ENCODE peak calls at places on chromosome 2, in five cellular contexts. P, F, H, J and Z are unnamed samples.

GRCh38 chr2:118102433-118103082 is 14.3 kb downstream of the INSIG2 start:
- DNase-seq in P (no peak), F (no peak), H (no peak), J (peak), Z (no peak)

GRCh38 chr2:55721601-55722215 is 28.1 kb upstream of the PNPT1 start:
- DNase-seq in P (peak), F (no peak), H (no peak), J (peak), Z (no peak)

GRCh38 chr2:20452551-20452950 is 5.7 kb downstream of the RHOB start:
- DNase-seq in P (no peak), F (no peak), H (no peak), J (peak), Z (no peak)

GRCh38 chr2:65198737-65199136 is 28.9 kb upstream of the ACTR2 start:
- DNase-seq in P (no peak), F (no peak), H (no peak), J (no peak), Z (no peak)

GRCh38 chr2:62568983-62569837 is 63.2 kb upstream of the TMEM17 start:
- DNase-seq in P (peak), F (no peak), H (no peak), J (no peak), Z (no peak)

GRCh38 chr2:232941912-232942595 is 71.0 kb downstream of the NGEF start:
- DNase-seq in P (no peak), F (no peak), H (no peak), J (no peak), Z (no peak)

GRCh38 chr2:128551435-128551834 is 232.8 kb upstream of the HS6ST1 start:
- DNase-seq in P (no peak), F (no peak), H (no peak), J (no peak), Z (no peak)

GRCh38 chr2:28368417-28368798 is 24.2 kb upstream of the FOSL2 start:
- DNase-seq in P (no peak), F (no peak), H (no peak), J (no peak), Z (no peak)

GRCh38 chr2:64657416-64657815 is 3.7 kb upstream of the SERTAD2 start:
- DNase-seq in P (no peak), F (no peak), H (no peak), J (no peak), Z (no peak)

GRCh38 chr2:95267458-95268207 is 6.6 kb upstream of the PROM2 start:
- DNase-seq in P (no peak), F (no peak), H (no peak), J (no peak), Z (peak)

GRCh38 chr2:1047485-1047884 is 96.8 kb downstream of the SNTG2 start:
- DNase-seq in P (no peak), F (no peak), H (no peak), J (peak), Z (no peak)

GRCh38 chr2:38467768-38468463 is 90.8 kb upstream of the ATL2 start:
- DNase-seq in P (no peak), F (no peak), H (no peak), J (no peak), Z (no peak)

GRCh38 chr2:233061007-233061590 is 957 bp downstream of the INPP5D start:
- DNase-seq in P (no peak), F (peak), H (peak), J (no peak), Z (no peak)

GRCh38 chr2:8413589-8414135 is 268.2 kb upstream of the ID2 start:
- DNase-seq in P (no peak), F (no peak), H (no peak), J (no peak), Z (no peak)

GRCh38 chr2:152223997-152224396 is 48.4 kb upstream of the STAM2 start:
- DNase-seq in P (no peak), F (no peak), H (no peak), J (no peak), Z (no peak)

GRCh38 chr2:112884869-112885502 is 26.0 kb upstream of the IL37 start:
- DNase-seq in P (peak), F (peak), H (peak), J (peak), Z (peak)

GRCh38 chr2:189444322-189444721 is 3.0 kb downstream of the WDR75 start:
- DNase-seq in P (no peak), F (no peak), H (peak), J (peak), Z (no peak)

GRCh38 chr2:162416446-162416845 is 72.5 kb downstream of the GCA start:
- DNase-seq in P (no peak), F (no peak), H (no peak), J (no peak), Z (no peak)

GRCh38 chr2:46153996-46154753 is 143.0 kb upstream of the EPAS1 start:
- DNase-seq in P (no peak), F (no peak), H (no peak), J (no peak), Z (no peak)

GRCh38 chr2:235347691-235348090 is 146.2 kb upstream of the AGAP1 start:
- DNase-seq in P (no peak), F (no peak), H (no peak), J (peak), Z (no peak)

GRCh38 chr2:30947686-30948085 is 140.4 kb upstream of the CAPN13 start:
- DNase-seq in P (no peak), F (no peak), H (no peak), J (no peak), Z (no peak)

GRCh38 chr2:159891917-159892691 is 94.1 kb upstream of the CD302 start:
- DNase-seq in P (peak), F (no peak), H (no peak), J (peak), Z (no peak)

GRCh38 chr2:30178618-30179404 is 32.0 kb downstream of the YPEL5 start:
- DNase-seq in P (no peak), F (no peak), H (no peak), J (peak), Z (no peak)

GRCh38 chr2:32976409-32977063 is 29.8 kb downstream of the LTBP1 start:
- DNase-seq in P (no peak), F (no peak), H (no peak), J (no peak), Z (no peak)

GRCh38 chr2:62817348-62817747 is 111.8 kb downstream of the EHBP1 start:
- DNase-seq in P (no peak), F (no peak), H (no peak), J (no peak), Z (no peak)

GRCh38 chr2:24620936-24621335 is 129.9 kb downstream of the NCOA1 start:
- DNase-seq in P (no peak), F (no peak), H (no peak), J (no peak), Z (no peak)

GRCh38 chr2:218281449-218281848 is 10.9 kb downstream of the TMBIM1 start:
- DNase-seq in P (no peak), F (no peak), H (no peak), J (no peak), Z (no peak)

GRCh38 chr2:189466656-189467055 is 25.4 kb downstream of the WDR75 start:
- DNase-seq in P (peak), F (no peak), H (no peak), J (peak), Z (no peak)

GRCh38 chr2:202152104-202152771 is 79.2 kb downstream of the KIAA2012 start:
- DNase-seq in P (no peak), F (no peak), H (no peak), J (no peak), Z (no peak)

GRCh38 chr2:202147775-202148174 is 74.7 kb downstream of the KIAA2012 start:
- DNase-seq in P (no peak), F (no peak), H (no peak), J (peak), Z (no peak)

GRCh38 chr2:202149953-202150352 is 76.9 kb downstream of the KIAA2012 start:
- DNase-seq in P (no peak), F (no peak), H (no peak), J (no peak), Z (no peak)

GRCh38 chr2:202148515-202149154 is 75.6 kb downstream of the KIAA2012 start:
- DNase-seq in P (no peak), F (no peak), H (no peak), J (no peak), Z (no peak)

DNA sequence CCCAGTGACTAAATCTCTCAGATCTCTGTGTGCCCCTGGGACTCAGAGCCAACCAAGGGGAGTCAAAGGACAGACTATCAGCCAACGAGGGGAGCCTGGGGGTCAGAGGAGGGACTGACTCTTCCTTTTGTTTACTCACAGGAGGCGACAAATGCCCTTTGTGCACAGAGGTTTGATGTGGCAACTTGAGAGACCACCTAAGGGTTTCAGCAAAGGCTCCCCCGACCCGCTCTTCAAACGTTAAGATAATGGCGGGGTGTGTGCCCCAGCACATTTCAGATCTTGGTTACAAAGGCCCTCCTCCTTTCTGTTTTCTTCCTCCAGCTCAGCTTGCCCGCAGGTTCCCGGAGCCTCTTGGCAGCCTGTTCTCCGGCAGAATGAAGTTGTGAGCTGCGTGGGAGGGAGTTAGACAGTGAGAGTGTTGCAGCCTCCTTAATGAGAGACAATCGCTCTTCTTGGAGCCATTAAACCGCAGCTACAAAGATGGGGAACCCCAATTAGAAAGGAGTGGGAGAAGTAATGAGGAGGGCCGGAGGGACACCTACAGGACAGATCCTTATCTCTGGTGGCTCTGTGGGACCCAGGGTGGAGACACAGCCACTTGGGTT is 76.2 kb downstream of the KIAA2012 start:
- DNase-seq in P (no peak), F (no peak), H (no peak), J (peak), Z (no peak)
- TF ChIP-seq CTCF in P (no peak), F (no peak), H (no peak), J (no peak), Z (no peak)

GRCh38 chr2:241913703-241914102 is 44.2 kb downstream of the RTP5 start:
- DNase-seq in P (no peak), F (no peak), H (no peak), J (no peak), Z (no peak)
- TF ChIP-seq CTCF in P (no peak), F (no peak), H (no peak), J (no peak), Z (no peak)

DNA sequence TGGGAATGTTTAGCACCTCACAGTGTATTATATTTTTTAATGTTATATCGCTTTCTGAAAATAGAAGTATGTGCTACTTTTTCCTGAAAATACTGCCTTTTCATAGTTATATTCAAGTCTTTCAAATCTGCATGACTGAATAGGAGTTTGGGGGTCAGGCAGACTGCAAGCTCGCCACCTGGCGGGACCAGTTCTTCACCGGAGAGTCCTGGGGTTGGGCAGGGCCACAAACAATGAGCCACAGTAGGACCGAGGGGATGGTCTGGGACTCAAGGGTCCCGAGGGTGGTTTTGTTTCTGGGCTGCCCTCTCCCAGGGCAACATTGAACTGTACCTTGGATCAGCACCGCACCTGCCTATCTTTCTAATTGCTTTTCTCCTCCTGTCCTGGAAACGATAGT is 70.6 kb downstream of the VWA3B start:
- DNase-seq in P (peak), F (no peak), H (no peak), J (no peak), Z (no peak)
- TF ChIP-seq CTCF in P (no peak), F (no peak), H (no peak), J (no peak), Z (peak)

GRCh38 chr2:75208738-75209137 is 9.4 kb upstream of the TACR1 start:
- DNase-seq in P (no peak), F (no peak), H (no peak), J (no peak), Z (no peak)

GRCh38 chr2:75204833-75205232 is 5.5 kb upstream of the TACR1 start:
- DNase-seq in P (no peak), F (no peak), H (no peak), J (no peak), Z (no peak)

GRCh38 chr2:75211371-75211770 is 12.1 kb upstream of the TACR1 start:
- DNase-seq in P (no peak), F (no peak), H (no peak), J (no peak), Z (no peak)

DNA sequence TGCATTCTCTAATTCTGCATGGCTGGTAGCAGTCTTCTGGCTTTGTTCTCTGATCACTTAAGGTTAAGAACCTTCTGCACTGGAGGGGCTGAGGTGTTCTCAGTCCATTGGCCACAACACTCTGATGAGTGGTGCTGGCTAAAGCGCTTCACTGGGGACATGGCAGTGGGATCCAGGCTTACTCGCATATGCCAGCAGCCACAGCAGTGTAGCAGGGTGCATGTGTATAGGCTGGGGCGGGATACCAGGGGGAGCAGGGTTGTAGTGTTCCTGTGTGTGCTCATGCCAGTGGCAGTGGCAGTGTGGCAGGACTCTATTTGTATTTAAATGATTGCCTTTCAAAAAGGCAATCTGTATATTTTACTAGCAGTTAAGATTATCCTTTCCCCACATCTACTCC is 11.1 kb upstream of the TACR1 start:
- DNase-seq in P (no peak), F (no peak), H (no peak), J (no peak), Z (no peak)
- TF ChIP-seq CTCF in P (no peak), F (no peak), H (no peak), J (no peak), Z (no peak)

GRCh38 chr2:48016620-48017019 is 110.3 kb upstream of the FBXO11 start:
- DNase-seq in P (peak), F (no peak), H (no peak), J (no peak), Z (no peak)
- TF ChIP-seq CTCF in P (no peak), F (no peak), H (no peak), J (peak), Z (peak)

DNA sequence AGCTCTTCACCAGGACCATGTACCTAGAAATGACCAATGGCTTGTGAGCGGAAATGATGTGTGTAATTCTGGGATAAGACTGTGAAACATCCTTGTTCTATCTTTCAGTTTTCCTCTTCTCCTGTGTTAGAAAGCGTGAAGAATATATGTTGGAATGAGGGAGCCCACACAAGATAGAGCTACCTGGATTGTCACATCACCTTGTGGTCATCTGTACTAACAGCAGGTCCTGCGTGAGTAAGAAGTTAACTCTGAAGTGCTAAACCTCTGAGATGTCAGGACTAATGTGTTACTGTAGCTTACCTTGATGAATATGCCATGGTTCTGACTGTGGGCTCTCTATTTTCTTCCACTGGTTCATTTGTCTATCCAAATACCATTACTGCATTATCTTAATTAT is 75.6 kb downstream of the FASTKD2 start:
- DNase-seq in P (no peak), F (no peak), H (no peak), J (no peak), Z (no peak)
- TF ChIP-seq CTCF in P (no peak), F (no peak), H (no peak), J (no peak), Z (peak)